ENCODE peak calls at places on chromosome 2, in seven cellular contexts. X, J, A, H, P, L and M are unnamed samples.

GRCh38 chr2:71224457-71224856 is 2.4 kb downstream of the PAIP2B start:
- DNase-seq in X (no peak), J (no peak), A (no peak), H (no peak), P (no peak), L (no peak), M (no peak)

GRCh38 chr2:174334278-174334715 is 457 bp upstream of the SP9 start:
- DNase-seq in X (no peak), J (no peak), A (no peak), H (no peak), P (no peak), L (no peak), M (no peak)

GRCh38 chr2:67548317-67549095 is 151.4 kb downstream of the ETAA1 start:
- DNase-seq in X (no peak), J (no peak), A (no peak), H (no peak), P (no peak), L (no peak), M (no peak)

GRCh38 chr2:501130-501529 is 176.1 kb downstream of the TMEM18 start:
- DNase-seq in X (no peak), J (no peak), A (peak; percentile 36), H (no peak), P (no peak), L (no peak), M (no peak)

GRCh38 chr2:224086226-224086911 is 47.3 kb upstream of the SERPINE2 start:
- DNase-seq in X (peak; percentile 42), J (no peak), A (no peak), H (no peak), P (peak; percentile 88), L (no peak), M (peak; percentile 82)

GRCh38 chr2:8334866-8335325 is 347.0 kb upstream of the ID2 start:
- DNase-seq in X (no peak), J (peak; percentile 40), A (peak; percentile 54), H (no peak), P (no peak), L (no peak), M (no peak)

GRCh38 chr2:70580352-70580751 is 26.7 kb upstream of the TGFA start:
- DNase-seq in X (no peak), J (peak; percentile 5), A (no peak), H (no peak), P (no peak), L (no peak), M (no peak)

GRCh38 chr2:14427982-14428567 is 204.4 kb upstream of the LRATD1 start:
- DNase-seq in X (no peak), J (no peak), A (no peak), H (no peak), P (peak; percentile 84), L (no peak), M (peak; percentile 41)

GRCh38 chr2:41489638-41490037 is 558.2 kb upstream of the PKDCC start:
- DNase-seq in X (no peak), J (no peak), A (no peak), H (no peak), P (no peak), L (no peak), M (no peak)

GRCh38 chr2:219684721-219685689 is 57.6 kb downstream of the SLC4A3 start:
- DNase-seq in X (peak; percentile 72), J (no peak), A (peak; percentile 84), H (peak; percentile 39), P (peak; percentile 60), L (peak; percentile 56), M (no peak)

GRCh38 chr2:100822587-100823248 is 2.8 kb downstream of the NPAS2 start:
- DNase-seq in X (no peak), J (no peak), A (no peak), H (no peak), P (no peak), L (no peak), M (no peak)

GRCh38 chr2:195533771-195534642 is 123.0 kb upstream of the SLC39A10 start:
- DNase-seq in X (peak; percentile 69), J (no peak), A (peak; percentile 88), H (peak; percentile 66), P (peak; percentile 96), L (no peak), M (peak; percentile 88)

GRCh38 chr2:181683518-181684453 is 3.5 kb upstream of the NEUROD1 start:
- DNase-seq in X (peak; percentile 55), J (no peak), A (peak; percentile 88), H (no peak), P (no peak), L (no peak), M (no peak)

GRCh38 chr2:56534321-56534720 is 350.5 kb downstream of the CCDC85A start:
- DNase-seq in X (no peak), J (no peak), A (peak; percentile 67), H (no peak), P (peak; percentile 38), L (no peak), M (no peak)

GRCh38 chr2:197269173-197269572 is 41.4 kb downstream of the ANKRD44 start:
- DNase-seq in X (no peak), J (no peak), A (no peak), H (no peak), P (no peak), L (no peak), M (no peak)

GRCh38 chr2:20093263-20094141 is 42.1 kb upstream of the LAPTM4A start:
- DNase-seq in X (peak; percentile 88), J (no peak), A (peak; percentile 86), H (no peak), P (peak; percentile 41), L (no peak), M (peak; percentile 38)

GRCh38 chr2:43224131-43224570 is 2.3 kb downstream of the ZFP36L2 start:
- DNase-seq in X (peak; percentile 60), J (peak; percentile 52), A (peak; percentile 92), H (peak; percentile 65), P (no peak), L (peak; percentile 74), M (no peak)

GRCh38 chr2:184685999-184686841 is 87.9 kb downstream of the ZNF804A start:
- DNase-seq in X (no peak), J (no peak), A (no peak), H (no peak), P (peak; percentile 7), L (no peak), M (no peak)

GRCh38 chr2:100744589-100744988 is 75.3 kb upstream of the NPAS2 start:
- DNase-seq in X (no peak), J (no peak), A (peak; percentile 48), H (no peak), P (no peak), L (no peak), M (no peak)

GRCh38 chr2:132971310-132972061 is 301.5 kb upstream of the LYPD1 start:
- DNase-seq in X (no peak), J (no peak), A (no peak), H (no peak), P (no peak), L (no peak), M (no peak)

GRCh38 chr2:79980116-79980515 is 324.4 kb downstream of the LRRTM1 start:
- DNase-seq in X (no peak), J (no peak), A (no peak), H (no peak), P (no peak), L (no peak), M (no peak)

GRCh38 chr2:106073608-106074406 is 120.3 kb downstream of the UXS1 start:
- DNase-seq in X (no peak), J (no peak), A (no peak), H (no peak), P (no peak), L (no peak), M (no peak)

GRCh38 chr2:209556354-209556961 is 132.6 kb downstream of the MAP2 start:
- DNase-seq in X (peak; percentile 32), J (no peak), A (no peak), H (no peak), P (peak; percentile 12), L (no peak), M (peak; percentile 18)